ENCODE peak calls at places on chromosomes 4 and X, in eight cellular contexts. One of them, this sample, is unnamed.

GRCh38 chrX:131745942-131746489 is 202.1 kb downstream of the OR13H1 start:
- DNase-seq in H1: no peak
- DNase-seq in body of pancreas: no peak
- DNase-seq in CD8-positive, alpha-beta memory T cell: no peak
- DNase-seq in cardiac muscle cell: no peak
- DNase-seq in A549: no peak
- DNase-seq in CD4-positive, alpha-beta T cell: no peak
- DNase-seq in HL-60: no peak
- DNase-seq in this sample: no peak

GRCh38 chr4:123352240-123352945 is 44.2 kb upstream of the SPRY1 start:
- DNase-seq in H1: no peak
- DNase-seq in body of pancreas: peak
- DNase-seq in CD8-positive, alpha-beta memory T cell: no peak
- DNase-seq in cardiac muscle cell: no peak
- DNase-seq in A549: no peak
- DNase-seq in CD4-positive, alpha-beta T cell: no peak
- DNase-seq in HL-60: no peak
- DNase-seq in this sample: peak

GRCh38 chr4:87941537-87942392 is 33.7 kb upstream of the SPP1 start:
- DNase-seq in H1: no peak
- DNase-seq in body of pancreas: no peak
- DNase-seq in CD8-positive, alpha-beta memory T cell: no peak
- DNase-seq in cardiac muscle cell: no peak
- DNase-seq in A549: no peak
- DNase-seq in CD4-positive, alpha-beta T cell: no peak
- DNase-seq in HL-60: no peak
- DNase-seq in this sample: no peak

GRCh38 chr4:80189956-80190671 is 7.2 kb upstream of the PRDM8 start:
- DNase-seq in H1: peak
- DNase-seq in body of pancreas: peak
- DNase-seq in CD8-positive, alpha-beta memory T cell: no peak
- DNase-seq in cardiac muscle cell: no peak
- DNase-seq in A549: no peak
- DNase-seq in CD4-positive, alpha-beta T cell: no peak
- DNase-seq in HL-60: no peak
- DNase-seq in this sample: no peak

GRCh38 chrX:11768039-11768438 is 10.0 kb downstream of the MSL3 start:
- DNase-seq in H1: no peak
- DNase-seq in body of pancreas: no peak
- DNase-seq in CD8-positive, alpha-beta memory T cell: no peak
- DNase-seq in cardiac muscle cell: no peak
- DNase-seq in A549: no peak
- DNase-seq in CD4-positive, alpha-beta T cell: no peak
- DNase-seq in HL-60: no peak
- DNase-seq in this sample: no peak

GRCh38 chrX:106917830-106918500 is 2.2 kb upstream of the CLDN2 start:
- DNase-seq in H1: no peak
- DNase-seq in body of pancreas: peak
- DNase-seq in CD8-positive, alpha-beta memory T cell: peak
- DNase-seq in cardiac muscle cell: no peak
- DNase-seq in A549: peak
- DNase-seq in CD4-positive, alpha-beta T cell: no peak
- DNase-seq in HL-60: no peak
- DNase-seq in this sample: peak

GRCh38 chr4:38868055-38868965 is 704 bp downstream of the FAM114A1 start:
- DNase-seq in H1: peak
- DNase-seq in body of pancreas: peak
- DNase-seq in CD8-positive, alpha-beta memory T cell: no peak
- DNase-seq in cardiac muscle cell: peak
- DNase-seq in A549: peak
- DNase-seq in CD4-positive, alpha-beta T cell: no peak
- DNase-seq in HL-60: no peak
- DNase-seq in this sample: peak

GRCh38 chr4:68175562-68176155 is 46.0 kb upstream of the TMPRSS11F start:
- DNase-seq in H1: no peak
- DNase-seq in body of pancreas: peak
- DNase-seq in CD8-positive, alpha-beta memory T cell: peak
- DNase-seq in cardiac muscle cell: peak
- DNase-seq in A549: peak
- DNase-seq in CD4-positive, alpha-beta T cell: no peak
- DNase-seq in HL-60: peak
- DNase-seq in this sample: peak

GRCh38 chr4:167185465-167185864 is 48.8 kb downstream of the SPOCK3 start:
- DNase-seq in H1: no peak
- DNase-seq in body of pancreas: no peak
- DNase-seq in CD8-positive, alpha-beta memory T cell: no peak
- DNase-seq in cardiac muscle cell: no peak
- DNase-seq in A549: no peak
- DNase-seq in CD4-positive, alpha-beta T cell: no peak
- DNase-seq in HL-60: no peak
- DNase-seq in this sample: no peak

GRCh38 chr4:26441110-26441509 is 49.2 kb downstream of the CCKAR start:
- DNase-seq in H1: no peak
- DNase-seq in body of pancreas: no peak
- DNase-seq in CD8-positive, alpha-beta memory T cell: no peak
- DNase-seq in cardiac muscle cell: no peak
- DNase-seq in A549: no peak
- DNase-seq in CD4-positive, alpha-beta T cell: no peak
- DNase-seq in HL-60: no peak
- DNase-seq in this sample: no peak

GRCh38 chr4:87807402-87807801 is 8.0 kb downstream of the IBSP start:
- DNase-seq in H1: no peak
- DNase-seq in body of pancreas: no peak
- DNase-seq in CD8-positive, alpha-beta memory T cell: no peak
- DNase-seq in cardiac muscle cell: no peak
- DNase-seq in A549: no peak
- DNase-seq in CD4-positive, alpha-beta T cell: no peak
- DNase-seq in HL-60: peak
- DNase-seq in this sample: no peak

GRCh38 chr4:77120888-77121508 is 36.0 kb upstream of the CCNG2 start:
- DNase-seq in H1: no peak
- DNase-seq in body of pancreas: peak
- DNase-seq in CD8-positive, alpha-beta memory T cell: no peak
- DNase-seq in cardiac muscle cell: no peak
- DNase-seq in A549: no peak
- DNase-seq in CD4-positive, alpha-beta T cell: no peak
- DNase-seq in HL-60: no peak
- DNase-seq in this sample: no peak

GRCh38 chr4:146124023-146124680 is 51.4 kb upstream of the LSM6 start:
- DNase-seq in H1: peak
- DNase-seq in body of pancreas: no peak
- DNase-seq in CD8-positive, alpha-beta memory T cell: no peak
- DNase-seq in cardiac muscle cell: no peak
- DNase-seq in A549: no peak
- DNase-seq in CD4-positive, alpha-beta T cell: no peak
- DNase-seq in HL-60: no peak
- DNase-seq in this sample: no peak

GRCh38 chr4:3868841-3869572 is 102.8 kb downstream of the ADRA2C start:
- DNase-seq in H1: no peak
- DNase-seq in body of pancreas: no peak
- DNase-seq in CD8-positive, alpha-beta memory T cell: no peak
- DNase-seq in cardiac muscle cell: no peak
- DNase-seq in A549: no peak
- DNase-seq in CD4-positive, alpha-beta T cell: no peak
- DNase-seq in HL-60: no peak
- DNase-seq in this sample: no peak

GRCh38 chr4:94544811-94545210 is 93.1 kb downstream of the PDLIM5 start:
- DNase-seq in H1: no peak
- DNase-seq in body of pancreas: no peak
- DNase-seq in CD8-positive, alpha-beta memory T cell: no peak
- DNase-seq in cardiac muscle cell: no peak
- DNase-seq in A549: no peak
- DNase-seq in CD4-positive, alpha-beta T cell: no peak
- DNase-seq in HL-60: no peak
- DNase-seq in this sample: peak

GRCh38 chr4:103204114-103204513 is 6.0 kb upstream of the CENPE start:
- DNase-seq in H1: no peak
- DNase-seq in body of pancreas: no peak
- DNase-seq in CD8-positive, alpha-beta memory T cell: no peak
- DNase-seq in cardiac muscle cell: peak
- DNase-seq in A549: peak
- DNase-seq in CD4-positive, alpha-beta T cell: no peak
- DNase-seq in HL-60: no peak
- DNase-seq in this sample: peak

GRCh38 chr4:10018818-10019438 is 2.4 kb downstream of the SLC2A9 start:
- DNase-seq in H1: peak
- DNase-seq in body of pancreas: peak
- DNase-seq in CD8-positive, alpha-beta memory T cell: peak
- DNase-seq in cardiac muscle cell: peak
- DNase-seq in A549: peak
- DNase-seq in CD4-positive, alpha-beta T cell: peak
- DNase-seq in HL-60: peak
- DNase-seq in this sample: peak

GRCh38 chr4:47696823-47697222 is 141.0 kb downstream of the CORIN start:
- DNase-seq in H1: no peak
- DNase-seq in body of pancreas: no peak
- DNase-seq in CD8-positive, alpha-beta memory T cell: no peak
- DNase-seq in cardiac muscle cell: peak
- DNase-seq in A549: no peak
- DNase-seq in CD4-positive, alpha-beta T cell: no peak
- DNase-seq in HL-60: no peak
- DNase-seq in this sample: no peak

GRCh38 chrX:41105005-41105404 is 19.8 kb downstream of the USP9X start:
- DNase-seq in H1: no peak
- DNase-seq in body of pancreas: no peak
- DNase-seq in CD8-positive, alpha-beta memory T cell: no peak
- DNase-seq in cardiac muscle cell: no peak
- DNase-seq in A549: no peak
- DNase-seq in CD4-positive, alpha-beta T cell: no peak
- DNase-seq in HL-60: no peak
- DNase-seq in this sample: no peak

GRCh38 chr4:176906693-176907092 is 114.0 kb upstream of the VEGFC start:
- DNase-seq in H1: no peak
- DNase-seq in body of pancreas: no peak
- DNase-seq in CD8-positive, alpha-beta memory T cell: no peak
- DNase-seq in cardiac muscle cell: no peak
- DNase-seq in A549: no peak
- DNase-seq in CD4-positive, alpha-beta T cell: no peak
- DNase-seq in HL-60: no peak
- DNase-seq in this sample: no peak

GRCh38 chr4:164551713-164552040 is 202.3 kb upstream of the SMIM31 start:
- DNase-seq in H1: no peak
- DNase-seq in body of pancreas: no peak
- DNase-seq in CD8-positive, alpha-beta memory T cell: no peak
- DNase-seq in cardiac muscle cell: no peak
- DNase-seq in A549: no peak
- DNase-seq in CD4-positive, alpha-beta T cell: no peak
- DNase-seq in HL-60: no peak
- DNase-seq in this sample: no peak

DNA sequence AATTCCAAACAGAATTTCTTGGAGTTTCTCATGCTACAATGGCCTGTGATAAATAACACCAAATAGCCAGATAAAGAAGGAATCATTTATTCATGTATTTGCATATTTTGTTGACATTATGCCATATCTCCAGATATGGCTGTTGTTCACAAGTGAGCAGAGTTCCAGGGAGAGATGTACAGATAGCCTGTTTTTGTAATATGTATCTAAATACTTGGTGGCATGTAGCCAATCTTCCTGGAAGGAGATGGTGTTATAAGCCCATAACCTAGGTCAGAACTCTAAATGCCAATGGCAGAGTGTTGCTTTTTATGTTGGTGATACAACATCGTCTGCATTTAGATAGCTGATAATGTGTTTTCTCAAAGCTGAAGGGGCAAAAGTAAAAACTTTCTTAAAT is 292.1 kb downstream of the FBXO8 start:
- DNase-seq in H1: no peak
- DNase-seq in body of pancreas: no peak
- DNase-seq in CD8-positive, alpha-beta memory T cell: no peak
- DNase-seq in cardiac muscle cell: peak
- DNase-seq in A549: no peak
- DNase-seq in CD4-positive, alpha-beta T cell: no peak
- DNase-seq in HL-60: no peak
- DNase-seq in this sample: no peak
- H3K27ac ChIP-seq in H1: no peak
- H3K27ac ChIP-seq in body of pancreas: no peak
- H3K27ac ChIP-seq in CD8-positive, alpha-beta memory T cell: no peak
- H3K27ac ChIP-seq in cardiac muscle cell: peak
- H3K27ac ChIP-seq in A549: no peak
- H3K27ac ChIP-seq in CD4-positive, alpha-beta T cell: no peak
- H3K27ac ChIP-seq in HL-60: no peak
- H3K27ac ChIP-seq in this sample: no peak

GRCh38 chr4:128381748-128382559 is 94.3 kb upstream of the PGRMC2 start:
- DNase-seq in H1: no peak
- DNase-seq in body of pancreas: no peak
- DNase-seq in CD8-positive, alpha-beta memory T cell: no peak
- DNase-seq in cardiac muscle cell: no peak
- DNase-seq in A549: no peak
- DNase-seq in CD4-positive, alpha-beta T cell: no peak
- DNase-seq in HL-60: no peak
- DNase-seq in this sample: no peak
- H3K27ac ChIP-seq in H1: no peak
- H3K27ac ChIP-seq in body of pancreas: no peak
- H3K27ac ChIP-seq in CD8-positive, alpha-beta memory T cell: no peak
- H3K27ac ChIP-seq in cardiac muscle cell: no peak
- H3K27ac ChIP-seq in A549: peak
- H3K27ac ChIP-seq in CD4-positive, alpha-beta T cell: no peak
- H3K27ac ChIP-seq in HL-60: no peak
- H3K27ac ChIP-seq in this sample: no peak

DNA sequence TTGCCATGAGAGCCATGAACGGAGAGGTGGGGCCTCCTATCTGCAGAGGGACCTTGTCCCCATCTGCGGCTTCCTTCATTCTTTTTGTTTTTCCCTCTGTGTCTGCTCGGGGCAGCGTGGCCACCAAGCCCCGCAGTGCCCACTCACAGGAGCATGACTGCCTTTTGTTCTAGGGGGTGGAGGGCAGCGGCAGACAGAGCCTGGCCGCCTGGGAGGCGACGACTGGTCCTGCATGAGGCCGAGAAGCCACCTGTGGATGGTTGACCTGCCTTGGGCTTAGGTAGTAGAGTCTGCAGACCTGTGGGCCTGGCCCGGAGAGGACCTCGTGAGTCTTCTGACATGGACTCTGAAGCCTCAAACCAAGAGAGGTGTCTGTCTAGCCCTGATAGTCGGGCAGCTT is 1.4 kb downstream of the RBM3 start:
- DNase-seq in H1: no peak
- DNase-seq in body of pancreas: no peak
- DNase-seq in CD8-positive, alpha-beta memory T cell: no peak
- DNase-seq in cardiac muscle cell: no peak
- DNase-seq in A549: no peak
- DNase-seq in CD4-positive, alpha-beta T cell: no peak
- DNase-seq in HL-60: no peak
- DNase-seq in this sample: no peak
- H3K27ac ChIP-seq in H1: no peak
- H3K27ac ChIP-seq in body of pancreas: peak
- H3K27ac ChIP-seq in CD8-positive, alpha-beta memory T cell: peak
- H3K27ac ChIP-seq in cardiac muscle cell: no peak
- H3K27ac ChIP-seq in A549: peak
- H3K27ac ChIP-seq in CD4-positive, alpha-beta T cell: no peak
- H3K27ac ChIP-seq in HL-60: peak
- H3K27ac ChIP-seq in this sample: peak

DNA sequence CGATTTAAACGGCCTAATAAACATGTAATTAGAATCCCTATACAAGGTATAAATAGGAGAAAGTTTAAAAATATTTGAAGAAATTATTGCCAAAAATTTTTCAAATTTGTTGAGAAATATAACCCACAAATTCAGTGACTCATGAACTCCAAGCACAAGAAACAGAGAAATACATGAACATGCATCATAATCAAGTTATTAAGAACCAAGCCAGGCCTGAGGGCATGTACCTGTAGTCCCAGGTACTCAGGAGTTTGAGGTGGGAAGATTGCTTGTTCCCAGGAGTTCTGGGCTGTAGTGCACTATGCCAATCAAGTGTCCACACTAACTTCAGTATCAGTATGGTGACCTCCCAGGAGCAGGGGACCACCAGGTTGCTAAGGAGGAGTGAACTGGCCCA is 341.9 kb downstream of the CAMK2D start:
- DNase-seq in H1: no peak
- DNase-seq in body of pancreas: no peak
- DNase-seq in CD8-positive, alpha-beta memory T cell: no peak
- DNase-seq in cardiac muscle cell: no peak
- DNase-seq in A549: no peak
- DNase-seq in CD4-positive, alpha-beta T cell: no peak
- DNase-seq in HL-60: no peak
- DNase-seq in this sample: no peak
- H3K27ac ChIP-seq in H1: no peak
- H3K27ac ChIP-seq in body of pancreas: no peak
- H3K27ac ChIP-seq in CD8-positive, alpha-beta memory T cell: no peak
- H3K27ac ChIP-seq in cardiac muscle cell: no peak
- H3K27ac ChIP-seq in A549: no peak
- H3K27ac ChIP-seq in CD4-positive, alpha-beta T cell: no peak
- H3K27ac ChIP-seq in HL-60: no peak
- H3K27ac ChIP-seq in this sample: no peak

This sample was measured in endothelial cell of umbilical vein.